ENCODE peak calls at places on chromosome 5, in seven cellular contexts. F is K562, J is HCT116, D is GM12878, E is SK-N-SH, K is H1, N is HepG2. Q is an unnamed sample. For H3K36me3, the result is how much of the 10 kb centered on the place peaks cover.

GRCh38 chr5:89011778-89012320 is 128.9 kb upstream of the MEF2C start:
- DNase-seq in D (no peak), E (no peak), K (no peak), J (no peak), N (no peak), F (no peak), Q (no peak)

GRCh38 chr5:166117062-166117743 is 2174.2 kb upstream of the WWC1 start:
- DNase-seq in D (no peak), F (no peak), K (no peak), J (no peak), E (no peak), N (no peak), Q (no peak)

GRCh38 chr5:68415177-68416085 is 199.9 kb downstream of the PIK3R1 start:
- DNase-seq in N (no peak), D (no peak), K (no peak), E (no peak), J (no peak), F (no peak), Q (no peak)

GRCh38 chr5:8184455-8185063 is 315.6 kb downstream of the MTRR start:
- DNase-seq in N (peak), J (no peak), E (peak), D (no peak), F (peak), K (peak), Q (peak)

GRCh38 chr5:126777257-126777973 is 479 bp downstream of the LMNB1 start:
- DNase-seq in N (peak), J (no peak), D (no peak), E (peak), F (peak), K (no peak), Q (no peak)

GRCh38 chr5:116626272-116626723 is 51.7 kb upstream of the SEMA6A start:
- DNase-seq in J (no peak), K (no peak), F (no peak), D (no peak), N (no peak), E (no peak), Q (no peak)

GRCh38 chr5:38257236-38258036 is 923 bp upstream of the EGFLAM start:
- DNase-seq in E (peak), N (no peak), K (no peak), D (no peak), F (no peak), J (no peak), Q (no peak)

GRCh38 chr5:149224282-149224681 is 47.4 kb upstream of the AFAP1L1 start:
- DNase-seq in N (no peak), K (no peak), J (no peak), E (no peak), F (no peak), D (no peak), Q (no peak)

GRCh38 chr5:139273572-139274264 is 19.8 kb upstream of the MATR3 start:
- DNase-seq in F (peak), K (peak), J (peak), N (peak), E (peak), D (peak), Q (peak)

GRCh38 chr5:90911169-90911568 is 352.6 kb downstream of the ADGRV1 start:
- DNase-seq in F (no peak), E (no peak), J (no peak), D (no peak), N (peak), K (no peak), Q (no peak)

GRCh38 chr5:5203441-5203840 is 63.3 kb downstream of the ADAMTS16 start:
- DNase-seq in J (no peak), D (no peak), F (no peak), N (no peak), E (no peak), K (no peak), Q (no peak)

GRCh38 chr5:123035320-123035949 is 1.1 kb downstream of the PPIC start:
- DNase-seq in F (peak), K (peak), D (no peak), E (peak), N (peak), J (peak), Q (no peak)

GRCh38 chr5:26192496-26192895 is 845.9 kb downstream of the CDH9 start:
- DNase-seq in F (no peak), K (no peak), D (no peak), N (no peak), J (no peak), E (no peak), Q (no peak)

GRCh38 chr5:17441351-17441750 is 56.7 kb upstream of the TAF11L2 start:
- DNase-seq in J (no peak), D (no peak), E (no peak), K (no peak), N (no peak), F (no peak), Q (no peak)

DNA sequence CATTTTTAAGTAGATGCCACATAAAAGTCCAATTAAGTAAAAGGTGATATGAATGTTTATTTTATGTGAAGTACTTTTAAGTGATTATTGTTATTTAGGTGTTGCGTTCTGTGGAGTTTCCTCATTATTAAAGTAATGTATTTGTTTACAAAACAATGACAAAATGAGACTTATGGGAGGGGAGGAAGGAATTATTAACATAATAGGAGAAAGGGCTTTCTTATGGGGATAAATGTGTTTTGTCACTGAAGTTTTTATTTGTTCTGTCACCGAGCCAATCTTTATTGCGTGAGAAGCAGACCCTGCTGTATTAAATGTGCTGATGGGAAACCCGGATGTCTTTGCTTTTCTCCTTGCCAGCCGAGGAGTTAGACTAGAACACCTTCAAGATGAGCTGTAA is 44.5 kb downstream of the TRIO start:
- DNase-seq in D (no peak), F (no peak), J (no peak), E (no peak), N (no peak), K (no peak), Q (no peak)
- H3K36me3 ChIP-seq in D (under half), F (under half), J (under half), E (under half), N (under half), K (under half), Q (under half)

GRCh38 chr5:81164466-81164865 is 68.7 kb upstream of the CKMT2 start:
- DNase-seq in E (no peak), J (no peak), D (no peak), N (no peak), K (no peak), F (no peak), Q (no peak)

GRCh38 chr5:81167544-81167943 is 65.6 kb upstream of the CKMT2 start:
- DNase-seq in D (no peak), N (no peak), J (no peak), F (no peak), K (no peak), E (no peak), Q (no peak)

GRCh38 chr5:81167078-81167477 is 66.0 kb upstream of the CKMT2 start:
- DNase-seq in N (no peak), F (no peak), D (no peak), E (no peak), K (no peak), J (no peak), Q (no peak)

GRCh38 chr5:81164936-81165335 is 68.2 kb upstream of the CKMT2 start:
- DNase-seq in F (no peak), J (no peak), E (no peak), N (no peak), K (no peak), D (no peak), Q (no peak)

DNA sequence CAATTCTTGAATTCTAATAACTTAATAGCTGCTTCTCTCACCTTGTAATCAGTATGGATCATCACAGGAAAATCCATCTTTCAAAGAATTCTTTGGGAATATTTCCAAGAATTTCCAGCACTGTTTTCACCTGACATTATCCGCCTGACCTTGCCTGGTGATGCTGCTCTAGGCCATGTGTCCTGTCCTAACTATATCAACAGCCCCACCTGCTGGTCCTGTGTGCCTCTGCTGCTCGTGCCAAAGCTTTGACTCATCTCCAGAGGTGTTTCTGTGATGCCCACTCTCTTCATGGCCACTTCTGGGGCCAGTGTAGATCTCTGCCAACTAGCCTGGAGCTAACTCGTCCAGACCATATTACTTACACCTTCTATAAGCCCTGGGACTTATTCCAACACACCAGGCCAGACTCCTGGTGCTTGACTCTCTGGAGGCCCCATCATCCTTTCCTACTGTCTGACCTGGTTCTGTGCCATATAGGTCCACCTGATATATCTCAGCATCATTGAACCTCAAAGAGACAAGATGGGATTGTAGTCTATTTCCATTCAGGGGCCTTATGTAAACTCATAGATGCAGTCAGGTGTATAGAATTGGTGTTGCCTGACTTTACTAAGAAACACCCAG is 67.5 kb upstream of the CKMT2 start:
- DNase-seq in N (peak), E (peak), J (peak), F (peak), K (peak), D (no peak), Q (peak)
- TF ChIP-seq YY1 in N (no peak), E (no peak), J (no peak), F (no peak), K (no peak), D (peak), Q (no peak)

GRCh38 chr5:132639706-132640130 is 18.3 kb upstream of the IL13 start:
- DNase-seq in J (no peak), N (no peak), E (no peak), K (no peak), F (no peak), D (peak), Q (no peak)
- H3K36me3 ChIP-seq in J (under half), N (under half), E (half or more), K (under half), F (half or more), D (under half), Q (under half)

DNA sequence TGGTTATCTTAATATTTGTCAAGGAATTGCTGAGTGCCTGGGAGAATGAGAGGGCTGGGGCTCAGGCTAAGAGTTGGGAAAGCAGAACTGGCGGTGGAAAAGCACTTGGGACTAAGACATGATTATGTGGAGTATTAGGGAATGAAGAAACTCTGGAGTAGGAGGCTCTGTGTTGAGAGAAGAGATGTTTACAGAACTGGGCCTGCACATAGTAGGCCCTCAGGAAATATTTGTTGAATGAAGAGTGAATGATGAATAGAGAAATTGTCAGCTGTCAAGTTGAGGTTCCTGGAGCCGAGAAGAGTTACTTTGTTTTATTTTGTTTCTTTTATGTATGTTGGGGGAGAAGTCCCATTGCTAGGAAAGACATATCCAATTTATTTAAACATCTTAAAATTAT is 175.7 kb upstream of the SPRY4 start:
- DNase-seq in K (no peak), F (no peak), J (no peak), D (no peak), E (no peak), N (no peak), Q (no peak)
- TF ChIP-seq YY1 in K (no peak), F (no peak), J (no peak), D (no peak), E (no peak), N (no peak), Q (no peak)

GRCh38 chr5:62386824-62387223 is 16.9 kb downstream of the DIMT1 start:
- DNase-seq in D (no peak), F (no peak), K (no peak), J (no peak), N (no peak), E (no peak), Q (no peak)
- H3K36me3 ChIP-seq in D (under half), F (half or more), K (half or more), J (under half), N (under half), E (half or more), Q (half or more)

GRCh38 chr5:176648467-176649194 is 1.3 kb downstream of the TSPAN17 start:
- DNase-seq in D (no peak), N (no peak), F (peak), E (no peak), J (no peak), K (no peak), Q (no peak)

GRCh38 chr5:176647030-176647869 is at the start of gene TSPAN17:
- DNase-seq in F (peak), J (peak), N (peak), K (peak), E (peak), D (peak), Q (peak)

GRCh38 chr5:176646049-176646706 is 1.1 kb upstream of the TSPAN17 start:
- DNase-seq in J (no peak), K (no peak), E (no peak), N (no peak), F (peak), D (no peak), Q (no peak)

GRCh38 chr5:176646707-176647029 is 616 bp upstream of the TSPAN17 start:
- DNase-seq in E (no peak), F (no peak), D (no peak), J (no peak), N (no peak), K (no peak), Q (no peak)

DNA sequence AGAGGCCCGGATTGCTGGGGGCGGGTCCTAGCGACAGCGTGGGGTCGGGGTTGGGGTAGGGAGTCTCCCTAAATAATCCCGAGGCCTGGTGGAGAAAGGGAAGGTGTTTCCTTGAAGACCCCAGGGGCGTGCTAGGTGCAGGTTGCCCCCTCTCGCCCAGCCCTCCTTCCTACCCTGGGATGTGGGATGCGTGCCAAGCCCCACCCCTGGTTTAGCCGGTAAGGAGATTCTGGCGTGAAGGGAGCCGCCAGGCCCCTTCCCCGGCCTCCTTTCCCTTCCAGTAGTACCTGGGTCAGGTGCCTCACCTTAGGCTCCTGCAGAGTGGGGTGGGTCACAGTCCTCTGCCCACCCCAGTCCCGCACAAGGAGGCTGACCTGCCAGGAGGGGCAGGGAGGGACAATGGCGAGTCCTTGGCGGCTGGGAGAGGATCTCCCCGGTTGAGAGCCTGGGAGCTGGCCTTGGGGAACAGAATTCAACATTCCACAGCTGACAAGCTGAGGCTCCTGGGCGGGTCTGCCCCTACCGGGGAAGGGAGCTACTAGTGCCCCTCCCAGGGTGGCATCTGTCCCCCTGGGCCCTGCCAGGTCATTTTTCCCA is 684 bp downstream of the TSPAN17 start:
- DNase-seq in E (peak), N (no peak), D (no peak), J (no peak), F (peak), K (no peak), Q (no peak)
- TF ChIP-seq YY1 in E (no peak), N (no peak), D (no peak), J (no peak), F (no peak), K (no peak), Q (no peak)

GRCh38 chr5:14730466-14730865 is 65.9 kb downstream of the OTULIN start:
- DNase-seq in K (no peak), F (no peak), D (no peak), N (no peak), J (no peak), E (no peak), Q (no peak)

GRCh38 chr5:14730881-14731280 is 66.4 kb downstream of the OTULIN start:
- DNase-seq in D (no peak), F (no peak), K (no peak), E (no peak), N (no peak), J (no peak), Q (no peak)

GRCh38 chr5:14734382-14734781 is 69.9 kb downstream of the OTULIN start:
- DNase-seq in J (no peak), D (no peak), E (no peak), N (no peak), K (no peak), F (no peak), Q (no peak)

GRCh38 chr5:14733661-14734060 is 69.1 kb downstream of the OTULIN start:
- DNase-seq in D (no peak), F (no peak), N (no peak), K (no peak), E (no peak), J (no peak), Q (no peak)

DNA sequence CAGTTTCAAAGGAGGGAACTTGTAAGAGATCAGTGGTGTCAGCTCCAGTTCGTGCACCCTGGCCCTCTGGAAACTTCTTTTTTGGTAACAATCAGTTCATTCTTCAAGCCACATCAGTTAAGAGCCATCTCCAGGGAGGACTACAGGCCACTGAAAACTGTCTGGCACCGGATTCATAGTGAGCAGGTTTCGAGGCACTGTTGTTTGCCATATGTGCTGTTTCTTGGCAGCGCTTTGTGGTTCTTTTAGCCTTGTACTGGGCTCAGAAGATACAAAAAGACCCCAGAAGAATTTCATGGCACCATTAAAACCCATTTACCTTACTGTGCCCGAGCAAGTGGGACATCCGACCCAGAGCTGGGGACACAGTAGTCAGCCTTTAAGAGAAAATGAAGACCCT is 68.5 kb downstream of the OTULIN start:
- DNase-seq in K (no peak), J (no peak), F (no peak), D (no peak), N (no peak), E (no peak), Q (no peak)
- H3K36me3 ChIP-seq in K (under half), J (under half), F (under half), D (under half), N (under half), E (under half), Q (under half)

GRCh38 chr5:180816608-180817534 is 14.3 kb upstream of the MGAT1 start:
- DNase-seq in F (no peak), N (no peak), K (no peak), E (no peak), D (no peak), J (no peak), Q (no peak)
- TF ChIP-seq YY1 in F (no peak), N (no peak), K (no peak), E (no peak), D (no peak), J (no peak), Q (no peak)

GRCh38 chr5:150391064-150391834 is 21.5 kb downstream of the CD74 start:
- DNase-seq in E (no peak), J (no peak), K (no peak), N (no peak), F (no peak), D (no peak), Q (no peak)
- H3K36me3 ChIP-seq in E (under half), J (half or more), K (half or more), N (under half), F (half or more), D (half or more), Q (half or more)